ENCODE peak calls at places on chromosomes 6 and 20, in four cellular contexts. C is prostate gland, K is aorta, M is GM12865. D is an unnamed sample.

GRCh38 chr6:159953091-159953581 is 15.7 kb upstream of the IGF2R start:
- DNase-seq in C (no peak), K (peak; percentile 78), M (no peak), D (no peak)

GRCh38 chr6:70763754-70764153 is 96.1 kb downstream of the SMAP1 start:
- DNase-seq in C (no peak), K (no peak), M (no peak), D (no peak)

GRCh38 chr6:93784794-93785757 is 365.7 kb upstream of the EPHA7 start:
- DNase-seq in C (no peak), K (no peak), M (no peak), D (no peak)

GRCh38 chr20:56610098-56610497 is 19.0 kb upstream of the TFAP2C start:
- DNase-seq in M (no peak), C (no peak), K (no peak), D (no peak)

GRCh38 chr6:36984581-36985383 is 1.2 kb downstream of the MTCH1 start:
- DNase-seq in C (no peak), M (peak; percentile 65), K (peak; percentile 79), D (no peak)

GRCh38 chr6:50707652-50708325 is 5.5 kb upstream of the TFAP2D start:
- DNase-seq in K (no peak), C (no peak), M (no peak), D (no peak)

GRCh38 chr6:165556116-165556843 is 106.8 kb downstream of the PDE10A start:
- DNase-seq in M (peak; percentile 14), C (peak; percentile 72), K (no peak), D (peak; percentile 97)

GRCh38 chr20:54026300-54027064 is 43.9 kb downstream of the BCAS1 start:
- DNase-seq in C (no peak), K (no peak), M (no peak), D (no peak)

GRCh38 chr20:36792422-36792821 is 18.9 kb upstream of the DSN1 start:
- DNase-seq in C (peak; percentile 31), M (peak; percentile 70), K (peak; percentile 73), D (no peak)

GRCh38 chr20:33733654-33734576 is 2.1 kb downstream of the ZNF341 start:
- DNase-seq in K (peak; percentile 58), C (no peak), M (peak; percentile 33), D (no peak)

GRCh38 chr20:58100731-58101356 is 127.6 kb downstream of the ANKRD60 start:
- DNase-seq in K (no peak), C (no peak), M (no peak), D (no peak)

GRCh38 chr20:20462185-20462584 is 94.3 kb downstream of the INSM1 start:
- DNase-seq in K (no peak), C (no peak), M (no peak), D (peak; percentile 20)

GRCh38 chr6:53960311-53960710 is 150.9 kb upstream of the MLIP start:
- DNase-seq in C (no peak), M (no peak), K (no peak), D (no peak)

GRCh38 chr6:56199956-56200355 is 47.4 kb downstream of the COL21A1 start:
- DNase-seq in M (no peak), K (no peak), C (no peak), D (no peak)

GRCh38 chr6:129981598-129981997 is 36.8 kb upstream of the L3MBTL3 start:
- DNase-seq in C (no peak), K (no peak), M (peak; percentile 12), D (no peak)

GRCh38 chr6:47000842-47001241 is 41.3 kb downstream of the ADGRF1 start:
- DNase-seq in K (no peak), C (no peak), M (no peak), D (peak; percentile 72)

GRCh38 chr20:19921349-19921793 is 95.8 kb upstream of the NAA20 start:
- DNase-seq in C (no peak), K (peak; percentile 61), M (no peak), D (no peak)

GRCh38 chr20:57509665-57510237 is 15.2 kb downstream of the CTCFL start:
- DNase-seq in M (peak; percentile 28), K (no peak), C (no peak), D (no peak)

GRCh38 chr6:140134224-140134623 is 759.8 kb upstream of the CITED2 start:
- DNase-seq in K (no peak), C (no peak), M (no peak), D (no peak)

GRCh38 chr6:26240157-26240980 is 124.6 kb upstream of the BTN3A2 start:
- DNase-seq in C (peak; percentile 59), K (peak; percentile 83), M (peak; percentile 87), D (no peak)

GRCh38 chr6:10451828-10452509 is 37.1 kb upstream of the TFAP2A start:
- DNase-seq in M (no peak), C (peak; percentile 51), K (peak; percentile 82), D (no peak)

GRCh38 chr6:87968435-87969278 is 79.0 kb upstream of the SPACA1 start:
- DNase-seq in M (peak; percentile 45), C (peak; percentile 33), K (peak; percentile 33), D (peak; percentile 79)

GRCh38 chr6:44002591-44003344 is 124.5 kb downstream of the MRPL14 start:
- DNase-seq in M (peak; percentile 70), C (peak; percentile 32), K (peak; percentile 72), D (peak; percentile 67)

GRCh38 chr20:8291200-8291599 is 159.1 kb downstream of the PLCB1 start:
- DNase-seq in M (no peak), K (no peak), C (no peak), D (no peak)

GRCh38 chr6:119444642-119445557 is 95.3 kb upstream of the MAN1A1 start:
- DNase-seq in M (peak; percentile 62), K (no peak), C (no peak), D (no peak)

GRCh38 chr20:47330933-47331708 is 25.4 kb downstream of the ZMYND8 start:
- DNase-seq in M (no peak), C (no peak), K (peak; percentile 53), D (no peak)

GRCh38 chr6:82371799-82372508 is 8.3 kb downstream of the TPBG start:
- DNase-seq in C (no peak), M (no peak), K (no peak), D (no peak)

GRCh38 chr20:2708665-2709064 is 16.1 kb downstream of the EBF4 start:
- DNase-seq in K (no peak), C (no peak), M (no peak), D (no peak)

GRCh38 chr6:113857565-113858066 is 471 bp downstream of the MARCKS start:
- DNase-seq in M (peak; percentile 37), C (no peak), K (peak; percentile 46), D (no peak)

GRCh38 chr6:2958331-2958711 is 13.0 kb downstream of the SERPINB6 start:
- DNase-seq in M (no peak), K (peak; percentile 78), C (no peak), D (no peak)

D was measured in DMS153.